ENCODE peak calls at places on chromosome 20, in ten cellular contexts. A, H, R, C, L, T, D, G, V and E are unnamed samples. For H3K27me3 and H3K4me1, the result is how much of the 10 kb centered on the place peaks cover.

GRCh38 chr20:58700823-58701222 is 8.2 kb downstream of the NPEPL1 start:
- DNase-seq in A (peak), H (no peak), R (no peak), C (peak), L (no peak), T (no peak), D (no peak), G (no peak), V (no peak), E (no peak)

GRCh38 chr20:25285856-25286798 is 38.2 kb downstream of the PYGB start:
- DNase-seq in A (peak), H (peak), R (no peak), C (peak), L (no peak), T (no peak), D (no peak), G (peak), V (peak), E (no peak)

GRCh38 chr20:9112541-9113515 is 43.9 kb downstream of the PLCB4 start:
- DNase-seq in A (no peak), H (no peak), R (no peak), C (no peak), L (no peak), T (no peak), D (peak), G (no peak), V (no peak), E (no peak)

GRCh38 chr20:37880726-37881591 is 22.0 kb upstream of the VSTM2L start:
- DNase-seq in A (peak), H (peak), R (no peak), C (no peak), L (no peak), T (no peak), D (no peak), G (peak), V (no peak), E (no peak)

GRCh38 chr20:47356220-47356525 is 326 bp downstream of the ZMYND8 start:
- DNase-seq in A (no peak), H (no peak), R (no peak), C (no peak), L (no peak), T (no peak), D (no peak), G (no peak), V (no peak), E (no peak)

GRCh38 chr20:22523499-22524392 is 60.6 kb downstream of the FOXA2 start:
- DNase-seq in A (no peak), H (peak), R (no peak), C (no peak), L (no peak), T (no peak), D (no peak), G (no peak), V (no peak), E (peak)

GRCh38 chr20:48635791-48636267 is 192.0 kb downstream of the PREX1 start:
- DNase-seq in A (peak), H (no peak), R (peak), C (no peak), L (peak), T (peak), D (no peak), G (peak), V (no peak), E (no peak)

GRCh38 chr20:22353586-22353985 is 230.8 kb downstream of the FOXA2 start:
- DNase-seq in A (no peak), H (no peak), R (no peak), C (no peak), L (no peak), T (no peak), D (no peak), G (no peak), V (no peak), E (no peak)

GRCh38 chr20:57399587-57400261 is 8.5 kb downstream of the RBM38 start:
- DNase-seq in A (peak), H (peak), R (no peak), C (no peak), L (no peak), T (no peak), D (no peak), G (peak), V (no peak), E (no peak)

GRCh38 chr20:63624486-63624885 is 2.4 kb downstream of the GMEB2 start:
- DNase-seq in A (peak), H (no peak), R (peak), C (no peak), L (no peak), T (no peak), D (no peak), G (no peak), V (no peak), E (no peak)

GRCh38 chr20:6381887-6382286 is 259.1 kb upstream of the FERMT1 start:
- DNase-seq in A (no peak), H (no peak), R (peak), C (no peak), L (no peak), T (no peak), D (no peak), G (no peak), V (no peak), E (no peak)

GRCh38 chr20:30286157-30286556 is 971.3 kb upstream of the DEFB115 start:
- DNase-seq in A (peak), H (peak), R (peak), C (no peak), L (peak), T (no peak), D (no peak), G (peak), V (no peak), E (peak)

GRCh38 chr20:38649275-38649891 is 47.8 kb downstream of the ARHGAP40 start:
- DNase-seq in A (no peak), H (no peak), R (peak), C (no peak), L (no peak), T (no peak), D (no peak), G (no peak), V (no peak), E (no peak)

GRCh38 chr20:54340206-54340605 is 132.3 kb downstream of the PFDN4 start:
- DNase-seq in A (no peak), H (peak), R (no peak), C (no peak), L (no peak), T (no peak), D (no peak), G (no peak), V (no peak), E (no peak)

GRCh38 chr20:61082700-61083099 is 169.4 kb upstream of the CDH4 start:
- DNase-seq in A (no peak), H (no peak), R (no peak), C (no peak), L (no peak), T (no peak), D (no peak), G (no peak), V (no peak), E (no peak)

GRCh38 chr20:43870484-43870883 is 44.2 kb upstream of the TOX2 start:
- DNase-seq in A (no peak), H (no peak), R (no peak), C (no peak), L (no peak), T (no peak), D (no peak), G (no peak), V (no peak), E (no peak)

GRCh38 chr20:23165307-23165750 is 79.2 kb upstream of the CD93 start:
- DNase-seq in A (no peak), H (peak), R (peak), C (no peak), L (no peak), T (no peak), D (no peak), G (no peak), V (no peak), E (no peak)

GRCh38 chr20:12464036-12464435 is 544.7 kb upstream of the SPTLC3 start:
- DNase-seq in A (no peak), H (no peak), R (no peak), C (no peak), L (no peak), T (no peak), D (no peak), G (no peak), V (no peak), E (no peak)

GRCh38 chr20:48096957-48097890 is 311.9 kb upstream of the SULF2 start:
- DNase-seq in A (no peak), H (no peak), R (no peak), C (no peak), L (no peak), T (peak), D (no peak), G (no peak), V (no peak), E (no peak)

GRCh38 chr20:57794600-57795346 is 85.0 kb upstream of the PMEPA1 start:
- DNase-seq in A (peak), H (no peak), R (no peak), C (no peak), L (no peak), T (no peak), D (no peak), G (no peak), V (no peak), E (no peak)

GRCh38 chr20:41029150-41029872 is 689 bp downstream of the TOP1 start:
- DNase-seq in A (peak), H (no peak), R (peak), C (peak), L (no peak), T (no peak), D (no peak), G (peak), V (no peak), E (no peak)

GRCh38 chr20:32300647-32301046 is 23.2 kb downstream of the KIF3B start:
- DNase-seq in A (no peak), H (no peak), R (no peak), C (no peak), L (no peak), T (no peak), D (no peak), G (no peak), V (no peak), E (no peak)

GRCh38 chr20:21739161-21739560 is 33.7 kb downstream of the PAX1 start:
- DNase-seq in A (no peak), H (no peak), R (no peak), C (no peak), L (no peak), T (no peak), D (no peak), G (no peak), V (no peak), E (no peak)

GRCh38 chr20:9515211-9515580 is 806 bp downstream of the LAMP5 start:
- DNase-seq in A (no peak), H (no peak), R (no peak), C (no peak), L (no peak), T (no peak), D (no peak), G (peak), V (no peak), E (no peak)

GRCh38 chr20:64044484-64045247 is 4.8 kb downstream of the SOX18 start:
- DNase-seq in A (peak), H (no peak), R (no peak), C (no peak), L (no peak), T (peak), D (no peak), G (peak), V (no peak), E (no peak)

GRCh38 chr20:54622338-54623280 is 147.2 kb downstream of the DOK5 start:
- DNase-seq in A (no peak), H (peak), R (no peak), C (no peak), L (no peak), T (no peak), D (no peak), G (no peak), V (no peak), E (no peak)

GRCh38 chr20:47809561-47809960 is 24.3 kb upstream of the SULF2 start:
- DNase-seq in A (peak), H (no peak), R (no peak), C (no peak), L (no peak), T (no peak), D (no peak), G (no peak), V (no peak), E (no peak)

GRCh38 chr20:23187759-23188158 is 101.6 kb upstream of the CD93 start:
- DNase-seq in A (peak), H (peak), R (no peak), C (no peak), L (no peak), T (no peak), D (peak), G (peak), V (no peak), E (no peak)

GRCh38 chr20:41048475-41049242 is 20.0 kb downstream of the TOP1 start:
- DNase-seq in A (no peak), H (no peak), R (peak), C (no peak), L (no peak), T (no peak), D (no peak), G (no peak), V (no peak), E (no peak)

GRCh38 chr20:3669710-3670367 is 6.6 kb upstream of the GFRA4 start:
- DNase-seq in A (no peak), H (no peak), R (no peak), C (no peak), L (no peak), T (no peak), D (no peak), G (no peak), V (no peak), E (no peak)

GRCh38 chr20:25398363-25399037 is 7.9 kb upstream of the ABHD12 start:
- DNase-seq in A (no peak), H (no peak), R (no peak), C (no peak), L (no peak), T (no peak), D (no peak), G (no peak), V (no peak), E (no peak)

GRCh38 chr20:37848706-37849105 is 54.2 kb upstream of the VSTM2L start:
- DNase-seq in A (no peak), H (no peak), R (no peak), C (no peak), L (no peak), T (no peak), D (no peak), G (no peak), V (no peak), E (no peak)

GRCh38 chr20:38133680-38134426 is 31.2 kb downstream of the TGM2 start:
- DNase-seq in A (peak), H (no peak), R (no peak), C (no peak), L (no peak), T (no peak), D (no peak), G (no peak), V (no peak), E (no peak)

GRCh38 chr20:46378390-46379009 is 27.9 kb downstream of the ELMO2 start:
- DNase-seq in A (no peak), H (no peak), R (no peak), C (no peak), L (no peak), T (no peak), D (peak), G (no peak), V (no peak), E (no peak)

GRCh38 chr20:57391439-57392129 is 388 bp downstream of the RBM38 start:
- DNase-seq in A (peak), H (peak), R (peak), C (no peak), L (no peak), T (no peak), D (no peak), G (peak), V (no peak), E (no peak)

GRCh38 chr20:41392871-41393704 is 26.5 kb upstream of the EMILIN3 start:
- DNase-seq in A (no peak), H (peak), R (no peak), C (no peak), L (no peak), T (no peak), D (no peak), G (no peak), V (no peak), E (no peak)

GRCh38 chr20:59047938-59048680 is 5.5 kb upstream of the PRELID3B start:
- DNase-seq in A (no peak), H (no peak), R (no peak), C (no peak), L (no peak), T (no peak), D (no peak), G (no peak), V (no peak), E (no peak)

GRCh38 chr20:24543741-24544140 is 74.3 kb downstream of the SYNDIG1 start:
- DNase-seq in A (no peak), H (no peak), R (no peak), C (no peak), L (no peak), T (no peak), D (no peak), G (no peak), V (no peak), E (peak)

DNA sequence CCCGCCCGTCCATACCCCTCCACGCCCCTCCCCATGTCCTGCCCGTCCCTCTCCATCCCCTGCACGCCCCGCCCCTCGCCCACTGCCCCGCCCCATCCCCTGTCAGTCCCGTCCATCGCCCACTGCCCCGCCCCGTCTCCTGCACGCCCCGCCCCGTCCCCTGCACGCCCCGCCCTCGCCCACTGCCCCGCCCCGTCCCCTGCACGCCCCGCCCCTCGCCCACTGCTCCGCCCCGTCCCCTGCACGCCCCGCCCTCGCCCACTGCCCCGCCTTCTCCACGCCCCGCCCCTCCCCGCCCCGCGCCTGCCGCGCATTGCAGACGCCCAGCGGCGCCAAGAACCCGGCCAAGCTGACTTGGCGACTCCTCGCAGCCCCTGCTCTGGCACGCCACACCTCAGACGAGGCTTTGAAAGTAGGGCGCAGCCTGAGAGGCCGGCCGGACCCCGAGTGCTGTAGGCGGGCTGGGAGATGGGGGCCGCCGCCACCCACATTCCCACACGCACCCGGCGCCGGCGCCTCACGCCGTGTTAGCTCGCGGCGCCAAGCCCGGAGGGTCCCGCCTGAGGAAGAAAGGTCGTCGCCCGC is at the start of gene RAD21L1:
- DNase-seq in A (peak), H (peak), R (peak), C (peak), L (peak), T (peak), D (peak), G (peak), V (peak), E (no peak)
- TF ChIP-seq POLR2AphosphoS5 in A (no peak), H (no peak), R (peak), C (no peak), L (peak), T (peak), D (no peak), G (peak), V (no peak), E (peak)

GRCh38 chr20:51335329-51335841 is 207.1 kb downstream of the NFATC2 start:
- DNase-seq in A (no peak), H (no peak), R (no peak), C (no peak), L (no peak), T (no peak), D (no peak), G (no peak), V (no peak), E (no peak)
- H3K27me3 ChIP-seq in A (under half), H (under half), R (under half), C (under half), L (under half), T (under half), D (under half), G (under half), V (under half), E (under half)

GRCh38 chr20:17875981-17876385 is 92.6 kb downstream of the SNX5 start:
- DNase-seq in A (no peak), H (no peak), R (peak), C (peak), L (no peak), T (no peak), D (no peak), G (no peak), V (no peak), E (no peak)
- H3K4me1 ChIP-seq in A (under half), H (under half), R (under half), C (under half), L (under half), T (under half), D (under half), G (under half), V (under half), E (under half)

GRCh38 chr20:34954905-34955231 is 738 bp downstream of the GSS start:
- DNase-seq in A (no peak), H (peak), R (peak), C (no peak), L (no peak), T (peak), D (no peak), G (no peak), V (no peak), E (no peak)
- TF ChIP-seq POLR2AphosphoS5 in A (no peak), H (no peak), R (no peak), C (no peak), L (no peak), T (no peak), D (no peak), G (no peak), V (no peak), E (no peak)

GRCh38 chr20:20366896-20367680 is 816 bp upstream of the INSM1 start:
- DNase-seq in A (no peak), H (no peak), R (peak), C (no peak), L (no peak), T (no peak), D (no peak), G (peak), V (no peak), E (no peak)
- H3K27me3 ChIP-seq in A (half or more), H (half or more), R (half or more), C (half or more), L (under half), T (under half), D (half or more), G (under half), V (half or more), E (under half)

GRCh38 chr20:5222919-5223634 is 93.7 kb downstream of the PROKR2 start:
- DNase-seq in A (peak), H (peak), R (peak), C (no peak), L (peak), T (peak), D (peak), G (no peak), V (no peak), E (no peak)
- H3K4me1 ChIP-seq in A (under half), H (under half), R (under half), C (under half), L (under half), T (under half), D (under half), G (under half), V (under half), E (under half)

GRCh38 chr20:50123418-50123817 is 10.5 kb upstream of the UBE2V1 start:
- DNase-seq in A (peak), H (no peak), R (no peak), C (peak), L (no peak), T (no peak), D (no peak), G (no peak), V (peak), E (no peak)
- TF ChIP-seq POLR2AphosphoS5 in A (no peak), H (no peak), R (no peak), C (no peak), L (no peak), T (no peak), D (no peak), G (no peak), V (no peak), E (no peak)

DNA sequence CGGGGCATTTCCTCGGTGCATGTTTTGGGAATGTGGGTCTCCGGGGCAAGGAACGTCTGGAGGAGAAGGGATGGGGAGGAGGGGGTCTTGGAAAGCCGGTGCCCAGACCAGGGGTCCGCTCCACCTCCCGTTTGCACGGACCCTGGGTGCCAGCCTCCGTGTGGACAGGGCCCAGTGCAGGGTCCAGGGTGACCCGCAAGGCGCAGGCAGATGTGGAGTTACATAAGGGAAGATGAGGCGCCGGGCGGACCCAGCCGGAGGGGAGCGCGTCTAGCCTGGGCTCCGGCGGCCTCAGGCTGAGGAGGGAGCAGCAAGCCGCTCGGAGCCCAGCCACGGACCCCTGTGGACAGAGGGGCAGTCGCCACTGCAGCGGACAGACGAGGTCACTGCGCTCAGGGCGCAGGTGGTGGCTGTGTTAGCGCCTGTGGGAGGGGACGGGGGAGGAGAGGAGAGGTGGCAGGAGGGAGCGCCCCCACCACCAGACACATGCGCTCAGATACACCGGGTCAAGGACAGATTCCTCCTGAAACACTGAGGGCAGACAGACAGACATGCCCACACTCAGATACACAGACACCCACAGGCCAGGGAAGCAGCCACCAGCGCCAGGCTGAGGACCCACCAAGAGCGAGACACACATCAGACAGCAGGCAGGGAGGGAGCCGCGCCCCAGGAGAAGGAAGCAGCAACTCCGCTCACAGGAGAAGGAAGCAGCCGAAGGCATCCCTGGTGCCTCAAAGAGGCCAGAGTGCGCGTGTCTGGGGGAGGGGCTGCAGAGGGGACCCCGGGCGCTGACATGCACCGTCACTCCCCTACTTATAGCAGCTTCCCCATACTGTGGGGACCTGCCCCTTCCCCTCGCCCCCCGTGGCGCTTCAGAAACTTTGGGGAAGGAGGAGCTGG is 839 bp upstream of the HRH3 start:
- DNase-seq in A (no peak), H (no peak), R (peak), C (no peak), L (no peak), T (no peak), D (no peak), G (peak), V (no peak), E (no peak)
- H3K27me3 ChIP-seq in A (half or more), H (half or more), R (under half), C (half or more), L (under half), T (under half), D (under half), G (under half), V (half or more), E (under half)

GRCh38 chr20:1389703-1390385 is 3.0 kb downstream of the FKBP1A start:
- DNase-seq in A (no peak), H (no peak), R (peak), C (no peak), L (no peak), T (no peak), D (no peak), G (no peak), V (no peak), E (no peak)
- H3K4me1 ChIP-seq in A (half or more), H (half or more), R (under half), C (half or more), L (under half), T (under half), D (under half), G (half or more), V (under half), E (half or more)